ENCODE peak calls at places on chromosomes 11 and 22, in four cellular contexts. X is cardiac muscle cell, E is neural progenitor cell, B is mucosa of descending colon. T is an unnamed sample. For H3K9me3 and H3K36me3, the result is how much of the 10 kb centered on the place peaks cover.

GRCh38 chr11:61545341-61545740 is 35.5 kb downstream of the SYT7 start:
- DNase-seq in X (no peak), B (no peak), E (no peak), T (no peak)

GRCh38 chr22:37627545-37627944 is 11.9 kb upstream of the SH3BP1 start:
- DNase-seq in B (peak), X (no peak), E (no peak), T (no peak)

GRCh38 chr22:37370306-37370979 is 56.8 kb downstream of the ELFN2 start:
- DNase-seq in B (no peak), X (no peak), E (no peak), T (peak)

GRCh38 chr22:41915035-41915782 is at the start of gene SHISA8:
- DNase-seq in E (peak), B (no peak), X (peak), T (peak)

GRCh38 chr11:133896642-133897330 is 51.5 kb upstream of the SPATA19 start:
- DNase-seq in X (no peak), B (no peak), E (no peak), T (no peak)

GRCh38 chr11:33670250-33671011 is 30.2 kb downstream of the C11orf91 start:
- DNase-seq in X (no peak), B (no peak), E (no peak), T (no peak)

GRCh38 chr11:132888226-132888625 is 644.1 kb downstream of the OPCML start:
- DNase-seq in B (no peak), X (no peak), E (no peak), T (no peak)

GRCh38 chr11:10109836-10110235 is 184.2 kb downstream of the SBF2 start:
- DNase-seq in X (no peak), B (no peak), E (no peak), T (no peak)

GRCh38 chr11:121664144-121664543 is 211.4 kb upstream of the SORL1-AS1 start:
- DNase-seq in B (no peak), E (no peak), X (no peak), T (no peak)

GRCh38 chr11:113521737-113522517 is 46.7 kb upstream of the DRD2 start:
- DNase-seq in E (no peak), B (no peak), X (no peak), T (no peak)

GRCh38 chr11:114199051-114199450 is 97.1 kb upstream of the NNMT start:
- DNase-seq in E (no peak), B (no peak), X (no peak), T (no peak)

GRCh38 chr11:74472030-74472429 is 4.7 kb upstream of the KCNE3 start:
- DNase-seq in E (no peak), X (no peak), B (no peak), T (no peak)

GRCh38 chr22:17941501-17942406 is 82.6 kb downstream of the MICAL3 start:
- DNase-seq in X (peak), B (no peak), E (no peak), T (peak)

GRCh38 chr11:117095301-117096139 is 2.7 kb downstream of the SIK3 start:
- DNase-seq in E (no peak), X (no peak), B (no peak), T (no peak)

GRCh38 chr11:44110231-44110679 is 14.8 kb downstream of the EXT2 start:
- DNase-seq in E (peak), X (peak), B (no peak), T (peak)

GRCh38 chr11:3954448-3955298 is 99.2 kb downstream of the STIM1 start:
- DNase-seq in E (no peak), X (no peak), B (no peak), T (no peak)

GRCh38 chr22:32185821-32186220 is 19.1 kb downstream of the RFPL2 start:
- DNase-seq in X (no peak), E (no peak), B (no peak), T (no peak)

GRCh38 chr22:45485271-45485670 is 17.4 kb upstream of the FBLN1 start:
- DNase-seq in X (no peak), E (no peak), B (no peak), T (no peak)

GRCh38 chr11:122748968-122749687 is 89.2 kb upstream of the CRTAM start:
- DNase-seq in B (no peak), X (peak), E (no peak), T (no peak)

GRCh38 chr11:80414766-80415165 is 973.9 kb upstream of the TENM4 start:
- DNase-seq in B (no peak), E (no peak), X (no peak), T (no peak)

GRCh38 chr11:67584881-67585873 is 1.6 kb downstream of the GSTP1 start:
- DNase-seq in B (peak), E (no peak), X (no peak), T (no peak)

GRCh38 chr11:123478352-123478986 is 48.4 kb downstream of the GRAMD1B start:
- DNase-seq in B (no peak), X (peak), E (peak), T (peak)

GRCh38 chr11:84056696-84057095 is 770.5 kb upstream of the CCDC90B start:
- DNase-seq in X (no peak), E (no peak), B (no peak), T (no peak)

GRCh38 chr11:66335531-66336233 is 552 bp downstream of the RIN1 start:
- DNase-seq in E (peak), B (peak), X (peak), T (peak)

GRCh38 chr11:980438-981365 is 55.0 kb downstream of the AP2A2 start:
- DNase-seq in E (no peak), B (no peak), X (no peak), T (peak)

GRCh38 chr11:75265851-75266531 is 25.4 kb downstream of the TPBGL start:
- DNase-seq in B (no peak), X (no peak), E (no peak), T (no peak)

GRCh38 chr11:128761339-128761738 is 67.5 kb downstream of the FLI1 start:
- DNase-seq in B (no peak), E (no peak), X (no peak), T (no peak)

GRCh38 chr11:54558407-54558806 is 45.4 kb downstream of the OR4C46 start:
- DNase-seq in X (no peak), B (no peak), E (no peak), T (no peak)
- H3K9me3 ChIP-seq in X (under half), B (half or more), E (under half), T (under half)

GRCh38 chr11:101444851-101445250 is 139.0 kb downstream of the TRPC6 start:
- DNase-seq in X (no peak), E (no peak), B (no peak), T (no peak)
- TF ChIP-seq CTCF in X (no peak), E (no peak), B (no peak), T (no peak)

GRCh38 chr11:118628432-118628831 is 21.0 kb downstream of the PHLDB1 start:
- DNase-seq in X (no peak), E (no peak), B (no peak), T (peak)

GRCh38 chr11:118631510-118631909 is 24.1 kb downstream of the PHLDB1 start:
- DNase-seq in X (no peak), B (no peak), E (no peak), T (no peak)

GRCh38 chr11:118628861-118629549 is 21.6 kb downstream of the PHLDB1 start:
- DNase-seq in X (no peak), B (no peak), E (no peak), T (no peak)

GRCh38 chr11:118631109-118631508 is 23.7 kb downstream of the PHLDB1 start:
- DNase-seq in B (no peak), X (no peak), E (no peak), T (no peak)

GRCh38 chr11:118629761-118630661 is 22.6 kb downstream of the PHLDB1 start:
- DNase-seq in X (no peak), E (no peak), B (peak), T (no peak)
- H3K36me3 ChIP-seq in X (under half), E (under half), B (under half), T (half or more)

GRCh38 chr22:49589301-49589700 is 238.4 kb downstream of the BRD1 start:
- DNase-seq in B (no peak), E (no peak), X (no peak), T (no peak)
- H3K9me3 ChIP-seq in B (under half), E (under half), X (under half), T (under half)

DNA sequence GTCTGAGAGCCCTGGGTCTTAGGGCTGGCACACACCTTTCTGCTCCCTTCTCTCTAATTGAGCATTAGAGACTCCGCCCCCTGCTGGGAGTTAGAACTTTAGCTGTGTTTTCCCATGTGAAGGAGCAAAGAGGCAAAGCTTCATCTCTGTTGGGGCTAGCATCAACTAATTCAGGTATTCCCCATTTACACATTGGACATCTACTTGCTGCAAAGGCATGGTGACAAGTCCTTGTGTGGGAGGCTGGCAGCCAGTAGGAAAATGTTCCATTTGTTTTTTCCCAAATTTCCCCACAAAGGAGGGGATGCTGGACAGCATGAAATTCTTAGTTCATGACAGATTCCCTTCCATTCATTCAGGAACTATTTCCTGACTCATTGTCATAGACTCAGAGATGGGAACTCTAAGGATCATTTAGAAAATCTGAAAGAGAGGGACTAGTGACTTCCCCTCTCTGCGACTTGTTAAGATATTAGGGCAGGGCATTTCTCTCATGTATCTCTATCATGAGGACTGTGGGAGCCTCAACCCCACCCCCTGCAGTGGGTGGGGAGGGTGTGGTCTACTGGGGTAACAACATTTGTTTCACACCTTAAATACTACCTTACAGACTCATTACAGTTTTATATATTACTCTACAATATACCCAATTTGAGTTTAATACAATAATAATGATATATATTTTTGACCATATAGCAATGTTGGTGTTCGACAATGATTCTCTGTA is 3.7 kb downstream of the CD44 start:
- DNase-seq in B (no peak), X (no peak), E (peak), T (no peak)
- TF ChIP-seq CTCF in B (no peak), X (peak), E (no peak), T (no peak)

GRCh38 chr11:64834031-64834722 is 10.3 kb downstream of the CDC42BPG start:
- DNase-seq in E (no peak), X (no peak), B (no peak), T (no peak)
- H3K36me3 ChIP-seq in E (under half), X (under half), B (under half), T (under half)

GRCh38 chr11:42265072-42265471 is 805.6 kb upstream of the LRRC4C start:
- DNase-seq in B (no peak), X (no peak), E (no peak), T (no peak)
- H3K9me3 ChIP-seq in B (under half), X (under half), E (under half), T (under half)

DNA sequence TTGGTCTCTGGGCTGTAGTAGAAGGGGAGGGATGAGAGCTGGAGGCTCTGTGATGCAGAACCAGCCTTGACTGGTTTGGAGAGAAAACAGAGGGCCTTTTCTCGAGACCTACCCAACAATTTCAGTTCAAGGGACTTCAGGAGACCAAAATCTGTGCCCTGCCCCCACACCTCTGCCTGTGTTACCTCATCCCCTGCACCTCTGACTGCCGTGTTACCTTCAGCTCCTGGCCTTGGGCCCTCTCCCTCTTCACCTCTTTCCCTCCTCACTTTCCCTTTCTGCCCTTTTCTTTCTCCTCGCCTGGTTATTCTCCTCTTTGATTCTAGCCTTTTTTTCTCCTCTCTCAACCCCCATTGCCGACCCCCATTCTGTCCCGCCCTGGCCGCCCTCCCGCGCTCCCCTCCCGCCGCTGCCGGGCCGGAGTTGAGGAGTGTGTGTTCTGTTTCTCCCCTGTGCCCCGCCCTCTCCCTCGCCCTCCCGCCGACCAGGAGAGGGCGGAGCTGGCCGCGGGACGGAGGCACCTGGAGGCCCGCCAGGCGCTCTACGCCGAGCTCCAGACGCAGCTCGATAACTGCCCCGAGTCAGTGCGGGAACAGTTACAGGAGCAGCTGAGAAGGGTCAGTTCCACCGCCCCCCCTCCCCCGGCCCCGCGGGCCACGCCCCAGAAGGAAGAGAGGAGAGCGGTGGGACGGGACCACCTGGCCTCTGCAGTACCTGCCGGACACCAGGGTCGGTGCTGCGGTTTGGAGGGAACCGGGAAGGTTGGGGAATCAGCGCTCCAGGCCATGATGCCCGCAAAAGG is 27.2 kb downstream of the PHLDB1 start:
- DNase-seq in E (peak), X (peak), B (peak), T (peak)
- TF ChIP-seq CTCF in E (peak), X (peak), B (no peak), T (peak)

DNA sequence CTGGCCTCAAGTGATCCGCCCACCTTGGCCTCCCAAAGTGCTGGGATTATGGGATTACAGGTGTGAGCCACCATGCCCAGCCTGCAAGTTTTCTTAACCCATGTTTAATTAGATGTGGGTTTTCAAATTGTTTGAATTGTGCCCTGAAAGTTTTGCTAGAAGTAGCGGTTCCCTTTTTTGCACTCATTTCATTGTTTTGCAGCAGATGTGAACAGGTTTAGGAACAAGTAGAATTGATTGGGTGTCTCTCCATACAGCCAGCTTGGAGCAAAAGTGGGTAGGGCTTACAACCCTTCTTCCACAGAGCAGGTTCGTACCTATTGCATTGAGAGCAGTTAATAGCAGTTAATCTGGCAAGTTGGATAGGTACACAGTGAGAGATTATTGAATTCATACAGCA is 16.1 kb downstream of the EWSR1 start:
- DNase-seq in B (no peak), X (no peak), E (no peak), T (no peak)
- H3K36me3 ChIP-seq in B (under half), X (half or more), E (under half), T (half or more)

T was measured in psoas muscle.